ENCODE peak calls at places on chromosome 15, in four cellular contexts. One of them, this sample, is unnamed.

GRCh38 chr15:67087507-67088172 is 22.2 kb downstream of the SMAD3 start:
- DNase-seq in transverse colon: no peak
- DNase-seq in H54: no peak
- DNase-seq in IMR-90: no peak
- DNase-seq in this sample: no peak

GRCh38 chr15:80839764-80840130 is 60.6 kb downstream of the CEMIP start:
- DNase-seq in H54: no peak
- DNase-seq in transverse colon: peak; percentile 13
- DNase-seq in IMR-90: no peak
- DNase-seq in this sample: no peak

GRCh38 chr15:76217029-76217866 is 94.0 kb downstream of the ETFA start:
- DNase-seq in IMR-90: peak; percentile 57
- DNase-seq in H54: no peak
- DNase-seq in transverse colon: no peak
- DNase-seq in this sample: no peak

GRCh38 chr15:74565381-74566085 is 24.5 kb downstream of the ARID3B start:
- DNase-seq in H54: no peak
- DNase-seq in transverse colon: no peak
- DNase-seq in IMR-90: no peak
- DNase-seq in this sample: no peak

GRCh38 chr15:101317473-101317872 is 22.4 kb upstream of the SNRPA1 start:
- DNase-seq in IMR-90: no peak
- DNase-seq in transverse colon: no peak
- DNase-seq in H54: no peak
- DNase-seq in this sample: no peak

GRCh38 chr15:90184119-90184785 is 16.9 kb upstream of the SEMA4B start:
- DNase-seq in H54: peak; percentile 57
- DNase-seq in IMR-90: no peak
- DNase-seq in transverse colon: peak; percentile 89
- DNase-seq in this sample: peak; percentile 86

GRCh38 chr15:74642724-74643367 is 27.2 kb downstream of the CLK3 start:
- DNase-seq in H54: no peak
- DNase-seq in transverse colon: peak; percentile 44
- DNase-seq in IMR-90: peak; percentile 43
- DNase-seq in this sample: no peak

GRCh38 chr15:43911235-43911661 is 84.4 kb downstream of the WDR76 start:
- DNase-seq in transverse colon: no peak
- DNase-seq in IMR-90: peak; percentile 93
- DNase-seq in H54: peak; percentile 64
- DNase-seq in this sample: no peak

GRCh38 chr15:72421484-72421883 is 23.4 kb downstream of the TMEM202 start:
- DNase-seq in IMR-90: peak; percentile 34
- DNase-seq in H54: no peak
- DNase-seq in transverse colon: no peak
- DNase-seq in this sample: no peak

GRCh38 chr15:91142097-91142744 is 42.2 kb downstream of the SV2B start:
- DNase-seq in IMR-90: no peak
- DNase-seq in transverse colon: no peak
- DNase-seq in H54: no peak
- DNase-seq in this sample: no peak

GRCh38 chr15:45136378-45136764 is 6.6 kb downstream of the DUOX1 start:
- DNase-seq in transverse colon: no peak
- DNase-seq in IMR-90: no peak
- DNase-seq in H54: no peak
- DNase-seq in this sample: peak; percentile 36

GRCh38 chr15:68379058-68379758 is 52.8 kb downstream of the ITGA11 start:
- DNase-seq in IMR-90: no peak
- DNase-seq in transverse colon: no peak
- DNase-seq in H54: no peak
- DNase-seq in this sample: no peak

GRCh38 chr15:59656935-59657634 is at the start of gene GTF2A2:
- DNase-seq in transverse colon: peak; percentile 97
- DNase-seq in H54: peak; percentile 74
- DNase-seq in IMR-90: peak; percentile 92
- DNase-seq in this sample: peak; percentile 99
- TF ChIP-seq POLR2A in transverse colon: peak; percentile 81
- TF ChIP-seq POLR2A in H54: peak; percentile 66
- TF ChIP-seq POLR2A in IMR-90: peak; percentile 88
- TF ChIP-seq POLR2A in this sample: peak; percentile 47

DNA sequence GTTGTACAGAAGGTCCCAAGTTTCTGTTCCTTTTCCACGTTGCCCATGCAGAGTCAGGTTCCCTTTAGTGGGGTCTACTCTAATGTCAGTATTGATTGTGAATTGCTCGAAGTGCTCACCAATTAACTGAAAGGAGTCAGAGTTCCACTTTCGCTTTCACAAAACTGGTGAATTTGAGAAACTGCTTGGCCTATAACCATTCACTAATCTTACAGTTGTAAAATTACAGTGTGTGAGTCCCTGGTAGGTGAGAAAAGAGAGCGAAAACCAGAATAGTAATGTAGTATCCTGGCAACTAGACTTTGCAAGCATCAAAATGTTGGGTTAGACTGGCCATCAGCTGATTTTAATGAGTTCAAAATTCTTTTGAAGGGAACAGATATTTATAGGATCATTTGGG is 237.5 kb upstream of the CHRM5 start:
- DNase-seq in IMR-90: no peak
- DNase-seq in H54: no peak
- DNase-seq in transverse colon: no peak
- DNase-seq in this sample: no peak
- TF ChIP-seq POLR2A in IMR-90: no peak
- TF ChIP-seq POLR2A in H54: no peak
- TF ChIP-seq POLR2A in transverse colon: no peak
- TF ChIP-seq POLR2A in this sample: no peak

GRCh38 chr15:65029736-65030208 is 333 bp upstream of the MTFMT start:
- DNase-seq in H54: no peak
- DNase-seq in transverse colon: no peak
- DNase-seq in IMR-90: no peak
- DNase-seq in this sample: no peak

GRCh38 chr15:65027593-65027992 is 1.8 kb downstream of the MTFMT start:
- DNase-seq in transverse colon: no peak
- DNase-seq in H54: no peak
- DNase-seq in IMR-90: no peak
- DNase-seq in this sample: no peak

GRCh38 chr15:65028338-65028737 is 1.1 kb downstream of the MTFMT start:
- DNase-seq in transverse colon: no peak
- DNase-seq in IMR-90: no peak
- DNase-seq in H54: no peak
- DNase-seq in this sample: no peak

GRCh38 chr15:65026756-65027155 is 2.7 kb downstream of the MTFMT start:
- DNase-seq in H54: no peak
- DNase-seq in transverse colon: no peak
- DNase-seq in IMR-90: no peak
- DNase-seq in this sample: no peak

GRCh38 chr15:65028921-65029735 is at the start of gene MTFMT:
- DNase-seq in transverse colon: peak; percentile 95
- DNase-seq in H54: peak; percentile 81
- DNase-seq in IMR-90: peak; percentile 68
- DNase-seq in this sample: peak; percentile 98
- TF ChIP-seq POLR2A in transverse colon: peak; percentile 92
- TF ChIP-seq POLR2A in H54: peak; percentile 98
- TF ChIP-seq POLR2A in IMR-90: peak; percentile 44
- TF ChIP-seq POLR2A in this sample: no peak

GRCh38 chr15:60126661-60127060 is 122.5 kb downstream of the FOXB1 start:
- DNase-seq in IMR-90: no peak
- DNase-seq in H54: no peak
- DNase-seq in transverse colon: no peak
- DNase-seq in this sample: no peak

GRCh38 chr15:60130398-60130797 is 126.3 kb downstream of the FOXB1 start:
- DNase-seq in transverse colon: no peak
- DNase-seq in IMR-90: no peak
- DNase-seq in H54: no peak
- DNase-seq in this sample: no peak

GRCh38 chr15:60128000-60128376 is 123.9 kb downstream of the FOXB1 start:
- DNase-seq in H54: no peak
- DNase-seq in IMR-90: peak; percentile 6
- DNase-seq in transverse colon: no peak
- DNase-seq in this sample: no peak

GRCh38 chr15:60130811-60131210 is 126.7 kb downstream of the FOXB1 start:
- DNase-seq in transverse colon: no peak
- DNase-seq in H54: no peak
- DNase-seq in IMR-90: no peak
- DNase-seq in this sample: no peak

GRCh38 chr15:60128710-60129109 is 124.6 kb downstream of the FOXB1 start:
- DNase-seq in transverse colon: no peak
- DNase-seq in H54: no peak
- DNase-seq in IMR-90: no peak
- DNase-seq in this sample: no peak
- TF ChIP-seq POLR2A in transverse colon: no peak
- TF ChIP-seq POLR2A in H54: no peak
- TF ChIP-seq POLR2A in IMR-90: no peak
- TF ChIP-seq POLR2A in this sample: no peak

DNA sequence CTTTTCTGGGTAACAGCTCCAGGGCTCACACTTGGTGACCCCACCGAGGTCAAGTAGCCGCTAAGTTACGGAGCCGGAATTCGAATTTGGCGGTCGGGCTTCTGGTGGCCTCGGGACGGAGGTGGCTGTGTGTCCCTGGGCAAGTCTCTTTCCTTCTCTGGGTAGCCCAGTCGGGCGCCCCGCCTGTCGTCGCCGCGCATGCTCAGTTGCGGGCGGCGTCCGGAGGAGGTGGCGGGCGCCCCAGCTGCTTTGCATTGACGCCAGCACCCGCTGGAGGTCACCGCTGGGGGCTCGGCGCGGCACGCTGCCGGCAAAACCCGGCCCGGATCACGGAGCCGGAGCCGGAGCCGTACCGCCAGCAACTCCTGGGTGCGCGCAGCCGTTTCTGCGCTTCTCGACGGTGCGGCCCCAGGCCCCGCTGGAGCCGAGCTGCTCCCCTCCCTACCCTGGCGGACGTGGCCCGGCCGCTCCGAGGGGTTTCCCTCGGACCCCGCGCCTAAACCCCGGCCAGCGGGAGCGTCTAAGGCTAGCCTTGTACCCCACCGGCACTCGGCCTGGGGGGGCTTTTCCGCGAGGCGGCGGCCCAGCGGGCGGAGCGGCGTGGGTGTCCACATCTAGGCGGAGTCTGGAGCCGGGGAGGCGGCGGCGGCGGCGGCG is 474 bp upstream of the PDE8A start:
- DNase-seq in IMR-90: peak; percentile 96
- DNase-seq in transverse colon: peak; percentile 97
- DNase-seq in H54: peak; percentile 78
- DNase-seq in this sample: peak; percentile 99
- TF ChIP-seq POLR2A in IMR-90: no peak
- TF ChIP-seq POLR2A in transverse colon: peak; percentile 75
- TF ChIP-seq POLR2A in H54: no peak
- TF ChIP-seq POLR2A in this sample: peak; percentile 83

DNA sequence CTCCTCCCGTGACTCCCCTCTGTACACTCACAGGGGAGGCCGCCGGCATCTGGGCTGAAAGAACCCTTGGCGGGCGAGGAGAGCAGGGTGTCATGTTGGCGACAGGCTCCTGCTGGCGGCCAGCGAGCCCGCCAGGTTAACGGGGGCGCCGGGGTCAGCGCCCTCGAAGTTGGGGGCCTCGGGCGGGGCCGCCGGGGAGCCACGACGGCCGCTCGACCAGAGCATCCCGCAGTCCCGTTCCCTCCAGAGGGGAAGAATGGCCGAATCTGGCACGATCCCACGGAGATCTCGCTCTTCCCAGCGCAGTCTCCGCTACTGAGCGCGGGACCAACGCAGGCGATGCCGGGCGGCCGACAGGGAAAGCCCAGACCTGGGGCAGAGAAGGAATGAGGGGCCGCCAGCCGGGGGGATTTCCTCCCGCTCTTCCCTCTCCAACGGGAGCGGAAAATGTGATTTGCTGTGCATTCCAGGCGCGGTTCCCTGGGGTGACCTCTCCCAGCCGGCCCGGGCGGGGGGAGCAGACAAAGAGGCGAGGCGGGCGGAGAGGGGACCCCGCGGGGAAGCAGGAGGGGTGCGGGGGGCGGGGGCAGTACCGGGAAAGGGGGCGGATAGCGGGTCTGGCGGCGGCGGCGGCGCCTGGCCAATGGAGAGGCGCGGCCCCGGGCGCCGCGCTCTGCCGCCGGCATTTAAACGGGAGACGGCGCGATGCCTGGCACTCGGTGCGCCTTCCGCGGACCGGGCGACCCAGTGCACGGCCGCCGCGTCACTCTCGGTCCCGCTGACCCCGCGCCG is at the start of gene GREM1:
- DNase-seq in transverse colon: peak; percentile 17
- DNase-seq in IMR-90: peak; percentile 70
- DNase-seq in H54: no peak
- DNase-seq in this sample: no peak
- TF ChIP-seq POLR2A in transverse colon: no peak
- TF ChIP-seq POLR2A in IMR-90: peak; percentile 98
- TF ChIP-seq POLR2A in H54: no peak
- TF ChIP-seq POLR2A in this sample: no peak

GRCh38 chr15:63157066-63157890 is at the start of gene RPS27L:
- DNase-seq in IMR-90: peak; percentile 95
- DNase-seq in transverse colon: peak; percentile 94
- DNase-seq in H54: peak; percentile 60
- DNase-seq in this sample: peak; percentile 98
- TF ChIP-seq POLR2A in IMR-90: peak; percentile 93
- TF ChIP-seq POLR2A in transverse colon: peak; percentile 97
- TF ChIP-seq POLR2A in H54: peak; percentile 91
- TF ChIP-seq POLR2A in this sample: peak; percentile 89

GRCh38 chr15:34584321-34584668 is 844 bp upstream of the GOLGA8B start:
- DNase-seq in H54: no peak
- DNase-seq in IMR-90: no peak
- DNase-seq in transverse colon: no peak
- DNase-seq in this sample: no peak
- TF ChIP-seq POLR2A in H54: no peak
- TF ChIP-seq POLR2A in IMR-90: no peak
- TF ChIP-seq POLR2A in transverse colon: no peak
- TF ChIP-seq POLR2A in this sample: no peak